ENCODE peak calls at places on chromosome X, in seven cellular contexts. A is kidney glomerular epithelial cell, Z is GM03348, I is endothelial cell, U is activated T-helper 1 cell treated with Interleukin-2 at 50 U/mL for 16 hours, F is Calu3, L is M059J. N is an unnamed sample.

GRCh38 chrX:18549643-18550042 is 122.3 kb downstream of the RS1 start:
- DNase-seq in A (no peak), Z (no peak), I (no peak), U (no peak), F (no peak), L (peak), N (no peak)

GRCh38 chrX:87664381-87664780 is 146.8 kb downstream of the KLHL4 start:
- DNase-seq in A (peak), Z (no peak), I (no peak), U (no peak), F (no peak), L (peak), N (no peak)

GRCh38 chrX:2376166-2376565 is 124.6 kb downstream of the DHRSX start:
- DNase-seq in A (no peak), Z (no peak), I (no peak), U (no peak), F (no peak), L (no peak), N (no peak)

GRCh38 chrX:79096339-79096638 is 48.2 kb upstream of the GPR174 start:
- DNase-seq in A (no peak), Z (no peak), I (no peak), U (no peak), F (no peak), L (no peak), N (no peak)

GRCh38 chrX:15985937-15986336 is 131.3 kb upstream of the AP1S2 start:
- DNase-seq in A (no peak), Z (no peak), I (no peak), U (no peak), F (no peak), L (peak), N (no peak)

GRCh38 chrX:19604375-19604774 is 89.1 kb upstream of the MAP3K15 start:
- DNase-seq in A (no peak), Z (no peak), I (no peak), U (no peak), F (no peak), L (no peak), N (no peak)

GRCh38 chrX:7706032-7706431 is 136.9 kb upstream of the VCX start:
- DNase-seq in A (no peak), Z (peak), I (no peak), U (no peak), F (no peak), L (no peak), N (peak)

GRCh38 chrX:3690140-3690539 is 23.3 kb downstream of the PRKX start:
- DNase-seq in A (no peak), Z (peak), I (no peak), U (no peak), F (no peak), L (no peak), N (no peak)

GRCh38 chrX:50927127-50927526 is 16.6 kb downstream of the BMP15 start:
- DNase-seq in A (no peak), Z (no peak), I (no peak), U (no peak), F (no peak), L (no peak), N (no peak)

GRCh38 chrX:70436380-70436779 is 8.3 kb upstream of the DLG3 start:
- DNase-seq in A (no peak), Z (no peak), I (peak), U (no peak), F (no peak), L (no peak), N (no peak)

GRCh38 chrX:115330498-115331138 is 41.1 kb downstream of the LUZP4 start:
- DNase-seq in A (peak), Z (peak), I (peak), U (no peak), F (peak), L (peak), N (peak)

GRCh38 chrX:7925867-7926472 is 1.2 kb downstream of the PNPLA4 start:
- DNase-seq in A (peak), Z (peak), I (peak), U (peak), F (peak), L (peak), N (peak)

GRCh38 chrX:69015156-69015555 is 150.1 kb downstream of the PJA1 start:
- DNase-seq in A (no peak), Z (no peak), I (no peak), U (no peak), F (no peak), L (no peak), N (no peak)

GRCh38 chrX:21843179-21843578 is 3.8 kb downstream of the MBTPS2 start:
- DNase-seq in A (no peak), Z (no peak), I (no peak), U (no peak), F (no peak), L (no peak), N (no peak)

GRCh38 chrX:69050051-69050785 is 115.0 kb downstream of the PJA1 start:
- DNase-seq in A (no peak), Z (no peak), I (no peak), U (no peak), F (no peak), L (no peak), N (no peak)

GRCh38 chrX:8815460-8816065 is 14.4 kb upstream of the FAM9A start:
- DNase-seq in A (peak), Z (peak), I (peak), U (no peak), F (peak), L (peak), N (peak)

GRCh38 chrX:84907324-84907946 is 96.2 kb upstream of the APOOL start:
- DNase-seq in A (no peak), Z (peak), I (no peak), U (no peak), F (no peak), L (no peak), N (no peak)

GRCh38 chrX:153882086-153882498 is 3.9 kb downstream of the L1CAM start:
- DNase-seq in A (no peak), Z (no peak), I (no peak), U (no peak), F (peak), L (peak), N (no peak)

GRCh38 chrX:56728752-56729151 is 291 bp upstream of the NBDY start:
- DNase-seq in A (peak), Z (no peak), I (no peak), U (no peak), F (peak), L (peak), N (peak)

GRCh38 chrX:23103546-23103945 is 103.8 kb downstream of the DDX53 start:
- DNase-seq in A (no peak), Z (no peak), I (no peak), U (no peak), F (no peak), L (no peak), N (no peak)

GRCh38 chrX:100946521-100946920 is 17.8 kb upstream of the XKRX start:
- DNase-seq in A (no peak), Z (peak), I (no peak), U (no peak), F (no peak), L (peak), N (no peak)

GRCh38 chrX:40145001-40145631 is 47.4 kb upstream of the BCOR start:
- DNase-seq in A (no peak), Z (peak), I (no peak), U (no peak), F (no peak), L (no peak), N (no peak)

GRCh38 chrX:29225670-29226069 is 638.4 kb downstream of the IL1RAPL1 start:
- DNase-seq in A (no peak), Z (no peak), I (no peak), U (no peak), F (no peak), L (peak), N (no peak)

GRCh38 chrX:149124526-149125108 is 380.5 kb downstream of the IDS start:
- DNase-seq in A (no peak), Z (no peak), I (no peak), U (no peak), F (no peak), L (no peak), N (no peak)

GRCh38 chrX:39452404-39452803 is 645.4 kb downstream of the BCOR start:
- DNase-seq in A (no peak), Z (no peak), I (no peak), U (no peak), F (no peak), L (no peak), N (no peak)

GRCh38 chrX:1094934-1095333 is 117.5 kb downstream of the CRLF2 start:
- DNase-seq in A (no peak), Z (no peak), I (no peak), U (no peak), F (no peak), L (no peak), N (no peak)

GRCh38 chrX:12567857-12568256 is 223.4 kb upstream of the PRPS2 start:
- DNase-seq in A (no peak), Z (peak), I (no peak), U (no peak), F (peak), L (no peak), N (no peak)

GRCh38 chrX:121579016-121579760 is 531.8 kb downstream of the GLUD2 start:
- DNase-seq in A (no peak), Z (peak), I (peak), U (no peak), F (peak), L (peak), N (no peak)

GRCh38 chrX:40132751-40133150 is 35.0 kb upstream of the BCOR start:
- DNase-seq in A (peak), Z (peak), I (no peak), U (no peak), F (peak), L (peak), N (no peak)

GRCh38 chrX:119729408-119730201 is 28.8 kb upstream of the SOWAHD start:
- DNase-seq in A (peak), Z (peak), I (peak), U (peak), F (peak), L (peak), N (peak)

GRCh38 chrX:23756165-23756564 is 13.1 kb upstream of the ACOT9 start:
- DNase-seq in A (peak), Z (peak), I (peak), U (peak), F (peak), L (peak), N (peak)

GRCh38 chrX:110082156-110082555 is 79.2 kb downstream of the TMEM164 start:
- DNase-seq in A (no peak), Z (peak), I (no peak), U (no peak), F (no peak), L (peak), N (peak)

GRCh38 chrX:123450217-123450616 is 266.1 kb downstream of the GRIA3 start:
- DNase-seq in A (no peak), Z (peak), I (peak), U (no peak), F (peak), L (no peak), N (no peak)